ENCODE peak calls at places on chromosomes 2 and 18, in eight cellular contexts. F is ELR, I is A549, X is ureter, B is GM06990, P is NCI-H1417, N is GM13976, E is choroid plexus epithelial cell. U is an unnamed sample.

GRCh38 chr2:206031950-206032567 is 53.9 kb downstream of the INO80D start:
- DNase-seq in F (no peak), I (no peak), X (no peak), B (no peak), P (no peak), N (no peak), E (no peak), U (no peak)

GRCh38 chr18:47969851-47970250 is 39.4 kb upstream of the SMAD2 start:
- DNase-seq in F (peak; percentile 45), I (no peak), X (no peak), B (no peak), P (no peak), N (no peak), E (peak; percentile 61), U (peak; percentile 17)

GRCh38 chr2:174219321-174219720 is 29.0 kb downstream of the OLA1 start:
- DNase-seq in F (no peak), I (no peak), X (no peak), B (no peak), P (no peak), N (no peak), E (no peak), U (no peak)

GRCh38 chr2:175275499-175275898 is 94.0 kb upstream of the ATP5MC3 start:
- DNase-seq in F (no peak), I (no peak), X (no peak), B (no peak), P (peak; percentile 5), N (no peak), E (no peak), U (no peak)

GRCh38 chr2:223786236-223786635 is 51.1 kb downstream of the AP1S3 start:
- DNase-seq in F (no peak), I (no peak), X (no peak), B (no peak), P (no peak), N (no peak), E (no peak), U (no peak)

GRCh38 chr18:24054130-24054529 is 39.6 kb downstream of the TTC39C start:
- DNase-seq in F (peak; percentile 17), I (no peak), X (no peak), B (no peak), P (no peak), N (no peak), E (no peak), U (peak; percentile 76)

GRCh38 chr2:240643093-240643810 is 18.0 kb downstream of the GPR35 start:
- DNase-seq in F (no peak), I (no peak), X (peak; percentile 35), B (no peak), P (no peak), N (no peak), E (no peak), U (no peak)

GRCh38 chr18:40935423-40935822 is 1019.6 kb upstream of the PIK3C3 start:
- DNase-seq in F (peak; percentile 57), I (peak; percentile 27), X (no peak), B (no peak), P (no peak), N (no peak), E (peak; percentile 55), U (peak; percentile 49)

GRCh38 chr2:88443353-88443938 is 9.0 kb downstream of the FOXI3 start:
- DNase-seq in F (no peak), I (no peak), X (no peak), B (no peak), P (no peak), N (no peak), E (no peak), U (no peak)

GRCh38 chr2:237026981-237027711 is 58.5 kb upstream of the COPS8 start:
- DNase-seq in F (peak; percentile 72), I (peak; percentile 78), X (peak; percentile 83), B (no peak), P (peak; percentile 48), N (peak; percentile 53), E (peak; percentile 88), U (peak; percentile 51)

GRCh38 chr18:48032876-48033769 is 102.7 kb upstream of the SMAD2 start:
- DNase-seq in F (peak; percentile 70), I (no peak), X (peak; percentile 29), B (no peak), P (no peak), N (no peak), E (peak; percentile 51), U (peak; percentile 70)

GRCh38 chr2:42927334-42928160 is 135.2 kb upstream of the HAAO start:
- DNase-seq in F (no peak), I (no peak), X (no peak), B (no peak), P (peak; percentile 84), N (no peak), E (no peak), U (no peak)

GRCh38 chr2:27280826-27281225 is 1.4 kb upstream of the TRIM54 start:
- DNase-seq in F (no peak), I (no peak), X (no peak), B (no peak), P (no peak), N (no peak), E (no peak), U (no peak)

GRCh38 chr2:76813084-76813483 is 709.1 kb downstream of the LRRTM4 start:
- DNase-seq in F (no peak), I (no peak), X (no peak), B (no peak), P (no peak), N (no peak), E (no peak), U (no peak)

GRCh38 chr2:240231838-240232244 is 91.4 kb upstream of the OTOS start:
- DNase-seq in F (no peak), I (no peak), X (peak; percentile 42), B (no peak), P (no peak), N (no peak), E (no peak), U (no peak)

GRCh38 chr2:63399171-63399570 is 189.1 kb downstream of the WDPCP start:
- DNase-seq in F (no peak), I (no peak), X (no peak), B (no peak), P (peak; percentile 56), N (no peak), E (no peak), U (no peak)

GRCh38 chr2:189581354-189582139 is 961 bp upstream of the SLC40A1 start:
- DNase-seq in F (peak; percentile 13), I (no peak), X (peak; percentile 46), B (no peak), P (peak; percentile 60), N (peak; percentile 31), E (no peak), U (no peak)

GRCh38 chr2:58638256-58638795 is 397.2 kb upstream of the FANCL start:
- DNase-seq in F (peak; percentile 48), I (no peak), X (no peak), B (no peak), P (no peak), N (no peak), E (peak; percentile 52), U (peak; percentile 41)

GRCh38 chr18:25517881-25518715 is 166.1 kb upstream of the ZNF521 start:
- DNase-seq in F (no peak), I (no peak), X (no peak), B (peak; percentile 41), P (no peak), N (no peak), E (no peak), U (peak; percentile 33)

GRCh38 chr2:60676950-60677349 is 79.1 kb upstream of the PAPOLG start:
- DNase-seq in F (no peak), I (no peak), X (no peak), B (no peak), P (no peak), N (no peak), E (no peak), U (no peak)

GRCh38 chr2:173909846-173910245 is 55.3 kb downstream of the SP3 start:
- DNase-seq in F (no peak), I (no peak), X (no peak), B (no peak), P (no peak), N (no peak), E (no peak), U (no peak)

GRCh38 chr18:23056315-23056714 is 79.0 kb upstream of the CABLES1 start:
- DNase-seq in F (no peak), I (no peak), X (no peak), B (no peak), P (no peak), N (no peak), E (no peak), U (no peak)

GRCh38 chr18:26708814-26709717 is 156.4 kb downstream of the AQP4 start:
- DNase-seq in F (no peak), I (no peak), X (no peak), B (no peak), P (no peak), N (no peak), E (no peak), U (no peak)

GRCh38 chr2:18180031-18180610 is 301.7 kb downstream of the KCNS3 start:
- DNase-seq in F (no peak), I (no peak), X (no peak), B (no peak), P (no peak), N (no peak), E (no peak), U (no peak)